ENCODE peak calls at places on chromosome 17, in six cellular contexts. One of them, this sample, is unnamed.

GRCh38 chr17:19464033-19465026 is 53.3 kb downstream of the RNF112 start:
- DNase-seq in epithelial cell of esophagus: no peak
- DNase-seq in kidney epithelial cell: no peak
- DNase-seq in bronchial epithelial cell: no peak
- DNase-seq in stomach: peak
- DNase-seq in fibroblast of pulmonary artery: no peak
- DNase-seq in this sample: no peak

GRCh38 chr17:67281736-67282135 is 36.7 kb upstream of the HELZ start:
- DNase-seq in epithelial cell of esophagus: peak
- DNase-seq in kidney epithelial cell: no peak
- DNase-seq in bronchial epithelial cell: peak
- DNase-seq in stomach: no peak
- DNase-seq in fibroblast of pulmonary artery: no peak
- DNase-seq in this sample: no peak

GRCh38 chr17:29384901-29385300 is 5.3 kb upstream of the TAOK1 start:
- DNase-seq in epithelial cell of esophagus: peak
- DNase-seq in kidney epithelial cell: no peak
- DNase-seq in bronchial epithelial cell: peak
- DNase-seq in stomach: no peak
- DNase-seq in fibroblast of pulmonary artery: no peak
- DNase-seq in this sample: no peak

GRCh38 chr17:82813299-82814051 is 26.3 kb downstream of the ZNF750 start:
- DNase-seq in epithelial cell of esophagus: no peak
- DNase-seq in kidney epithelial cell: no peak
- DNase-seq in bronchial epithelial cell: no peak
- DNase-seq in stomach: no peak
- DNase-seq in fibroblast of pulmonary artery: no peak
- DNase-seq in this sample: no peak

GRCh38 chr17:74785096-74785980 is 9.2 kb upstream of the NAT9 start:
- DNase-seq in epithelial cell of esophagus: peak
- DNase-seq in kidney epithelial cell: no peak
- DNase-seq in bronchial epithelial cell: peak
- DNase-seq in stomach: no peak
- DNase-seq in fibroblast of pulmonary artery: no peak
- DNase-seq in this sample: no peak

GRCh38 chr17:69961488-69962145 is 113.4 kb upstream of the KCNJ16 start:
- DNase-seq in epithelial cell of esophagus: peak
- DNase-seq in kidney epithelial cell: no peak
- DNase-seq in bronchial epithelial cell: no peak
- DNase-seq in stomach: peak
- DNase-seq in fibroblast of pulmonary artery: no peak
- DNase-seq in this sample: no peak

GRCh38 chr17:78559749-78560368 is 17.3 kb downstream of the DNAH17 start:
- DNase-seq in epithelial cell of esophagus: no peak
- DNase-seq in kidney epithelial cell: no peak
- DNase-seq in bronchial epithelial cell: no peak
- DNase-seq in stomach: no peak
- DNase-seq in fibroblast of pulmonary artery: no peak
- DNase-seq in this sample: no peak

GRCh38 chr17:19399750-19400450 is 11.1 kb upstream of the RNF112 start:
- DNase-seq in epithelial cell of esophagus: no peak
- DNase-seq in kidney epithelial cell: no peak
- DNase-seq in bronchial epithelial cell: no peak
- DNase-seq in stomach: no peak
- DNase-seq in fibroblast of pulmonary artery: no peak
- DNase-seq in this sample: no peak

GRCh38 chr17:12979826-12980500 is 37.9 kb downstream of the ELAC2 start:
- DNase-seq in epithelial cell of esophagus: no peak
- DNase-seq in kidney epithelial cell: no peak
- DNase-seq in bronchial epithelial cell: no peak
- DNase-seq in stomach: no peak
- DNase-seq in fibroblast of pulmonary artery: no peak
- DNase-seq in this sample: no peak

GRCh38 chr17:75099881-75100595 is 9.7 kb upstream of the ARMC7 start:
- DNase-seq in epithelial cell of esophagus: no peak
- DNase-seq in kidney epithelial cell: no peak
- DNase-seq in bronchial epithelial cell: no peak
- DNase-seq in stomach: no peak
- DNase-seq in fibroblast of pulmonary artery: no peak
- DNase-seq in this sample: no peak

GRCh38 chr17:73643012-73643845 is 1.0 kb downstream of the SDK2 start:
- DNase-seq in epithelial cell of esophagus: peak
- DNase-seq in kidney epithelial cell: no peak
- DNase-seq in bronchial epithelial cell: peak
- DNase-seq in stomach: peak
- DNase-seq in fibroblast of pulmonary artery: no peak
- DNase-seq in this sample: no peak

GRCh38 chr17:59004338-59005111 is 102.2 kb downstream of the TRIM37 start:
- DNase-seq in epithelial cell of esophagus: peak
- DNase-seq in kidney epithelial cell: no peak
- DNase-seq in bronchial epithelial cell: peak
- DNase-seq in stomach: peak
- DNase-seq in fibroblast of pulmonary artery: peak
- DNase-seq in this sample: peak

GRCh38 chr17:37607637-37608368 is 1.4 kb downstream of the SYNRG start:
- DNase-seq in epithelial cell of esophagus: no peak
- DNase-seq in kidney epithelial cell: no peak
- DNase-seq in bronchial epithelial cell: no peak
- DNase-seq in stomach: no peak
- DNase-seq in fibroblast of pulmonary artery: no peak
- DNase-seq in this sample: peak

GRCh38 chr17:81130385-81131288 is 34.7 kb upstream of the PVALEF start:
- DNase-seq in epithelial cell of esophagus: no peak
- DNase-seq in kidney epithelial cell: no peak
- DNase-seq in bronchial epithelial cell: no peak
- DNase-seq in stomach: no peak
- DNase-seq in fibroblast of pulmonary artery: no peak
- DNase-seq in this sample: no peak

GRCh38 chr17:55327225-55328088 is 62.7 kb downstream of the HLF start:
- DNase-seq in epithelial cell of esophagus: peak
- DNase-seq in kidney epithelial cell: no peak
- DNase-seq in bronchial epithelial cell: peak
- DNase-seq in stomach: no peak
- DNase-seq in fibroblast of pulmonary artery: no peak
- DNase-seq in this sample: no peak

GRCh38 chr17:10772425-10773380 is 31.2 kb downstream of the TMEM238L start:
- DNase-seq in epithelial cell of esophagus: no peak
- DNase-seq in kidney epithelial cell: no peak
- DNase-seq in bronchial epithelial cell: no peak
- DNase-seq in stomach: peak
- DNase-seq in fibroblast of pulmonary artery: peak
- DNase-seq in this sample: no peak

GRCh38 chr17:33945641-33946546 is 309.2 kb upstream of the CCL2 start:
- DNase-seq in epithelial cell of esophagus: no peak
- DNase-seq in kidney epithelial cell: no peak
- DNase-seq in bronchial epithelial cell: no peak
- DNase-seq in stomach: no peak
- DNase-seq in fibroblast of pulmonary artery: no peak
- DNase-seq in this sample: no peak

GRCh38 chr17:43907425-43907981 is at the start of gene MPP2:
- DNase-seq in epithelial cell of esophagus: peak
- DNase-seq in kidney epithelial cell: no peak
- DNase-seq in bronchial epithelial cell: peak
- DNase-seq in stomach: peak
- DNase-seq in fibroblast of pulmonary artery: peak
- DNase-seq in this sample: no peak

GRCh38 chr17:31699281-31699680 is 159.8 kb downstream of the COPRS start:
- DNase-seq in epithelial cell of esophagus: peak
- DNase-seq in kidney epithelial cell: no peak
- DNase-seq in bronchial epithelial cell: no peak
- DNase-seq in stomach: no peak
- DNase-seq in fibroblast of pulmonary artery: no peak
- DNase-seq in this sample: no peak

GRCh38 chr17:75064867-75065561 is 18.0 kb downstream of the KCTD2 start:
- DNase-seq in epithelial cell of esophagus: no peak
- DNase-seq in kidney epithelial cell: no peak
- DNase-seq in bronchial epithelial cell: no peak
- DNase-seq in stomach: no peak
- DNase-seq in fibroblast of pulmonary artery: no peak
- DNase-seq in this sample: no peak

GRCh38 chr17:75574404-75575093 is 13.1 kb upstream of the MYO15B start:
- DNase-seq in epithelial cell of esophagus: no peak
- DNase-seq in kidney epithelial cell: no peak
- DNase-seq in bronchial epithelial cell: no peak
- DNase-seq in stomach: no peak
- DNase-seq in fibroblast of pulmonary artery: no peak
- DNase-seq in this sample: no peak

GRCh38 chr17:39607851-39608130 is at the start of gene NEUROD2:
- DNase-seq in epithelial cell of esophagus: no peak
- DNase-seq in kidney epithelial cell: no peak
- DNase-seq in bronchial epithelial cell: no peak
- DNase-seq in stomach: no peak
- DNase-seq in fibroblast of pulmonary artery: no peak
- DNase-seq in this sample: no peak

GRCh38 chr17:8164815-8165131 is 2.0 kb upstream of the VAMP2 start:
- DNase-seq in epithelial cell of esophagus: no peak
- DNase-seq in kidney epithelial cell: no peak
- DNase-seq in bronchial epithelial cell: no peak
- DNase-seq in stomach: no peak
- DNase-seq in fibroblast of pulmonary artery: no peak
- DNase-seq in this sample: no peak
- H3K4me3 ChIP-seq in epithelial cell of esophagus: no peak
- H3K4me3 ChIP-seq in kidney epithelial cell: no peak
- H3K4me3 ChIP-seq in bronchial epithelial cell: no peak
- H3K4me3 ChIP-seq in stomach: no peak
- H3K4me3 ChIP-seq in fibroblast of pulmonary artery: no peak
- H3K4me3 ChIP-seq in this sample: no peak

GRCh38 chr17:48468299-48468698 is 38.3 kb upstream of the SKAP1 start:
- DNase-seq in epithelial cell of esophagus: no peak
- DNase-seq in kidney epithelial cell: no peak
- DNase-seq in bronchial epithelial cell: no peak
- DNase-seq in stomach: no peak
- DNase-seq in fibroblast of pulmonary artery: no peak
- DNase-seq in this sample: no peak

GRCh38 chr17:48471807-48472484 is 41.9 kb upstream of the SKAP1 start:
- DNase-seq in epithelial cell of esophagus: no peak
- DNase-seq in kidney epithelial cell: no peak
- DNase-seq in bronchial epithelial cell: no peak
- DNase-seq in stomach: no peak
- DNase-seq in fibroblast of pulmonary artery: no peak
- DNase-seq in this sample: no peak

GRCh38 chr17:48469227-48469626 is 39.2 kb upstream of the SKAP1 start:
- DNase-seq in epithelial cell of esophagus: no peak
- DNase-seq in kidney epithelial cell: no peak
- DNase-seq in bronchial epithelial cell: no peak
- DNase-seq in stomach: no peak
- DNase-seq in fibroblast of pulmonary artery: no peak
- DNase-seq in this sample: no peak

GRCh38 chr17:48472485-48473281 is 42.7 kb upstream of the SKAP1 start:
- DNase-seq in epithelial cell of esophagus: peak
- DNase-seq in kidney epithelial cell: peak
- DNase-seq in bronchial epithelial cell: peak
- DNase-seq in stomach: no peak
- DNase-seq in fibroblast of pulmonary artery: peak
- DNase-seq in this sample: no peak

DNA sequence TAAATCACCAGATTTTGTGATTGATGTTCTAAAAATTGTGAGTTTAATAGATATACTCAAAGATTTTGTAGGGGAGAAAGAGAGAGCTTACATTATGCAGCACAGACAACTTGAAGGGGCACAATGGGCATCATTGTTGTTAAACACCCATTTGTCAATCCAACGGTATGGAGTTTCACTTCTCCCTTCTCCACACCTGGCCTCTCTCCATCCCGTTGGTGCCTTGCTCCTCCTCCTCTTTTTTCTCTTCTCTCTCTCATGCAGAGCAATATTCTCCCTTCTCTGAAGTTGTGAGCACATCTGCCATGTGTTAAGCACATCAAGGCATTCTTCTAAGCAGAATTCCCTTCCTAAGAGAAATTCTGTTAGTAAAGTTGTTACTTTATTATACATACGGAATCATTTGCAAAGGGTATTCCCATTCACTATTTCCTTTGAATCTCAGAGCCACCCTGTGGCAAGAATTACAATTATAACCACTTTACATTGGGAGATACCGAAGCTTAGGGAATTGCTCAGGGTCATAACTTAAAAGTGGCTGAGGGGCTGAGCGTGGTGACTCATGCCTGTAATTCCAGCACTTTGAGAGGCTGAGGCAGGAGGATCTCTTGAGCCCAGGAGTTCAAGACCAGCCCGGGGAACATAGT is 40.5 kb upstream of the SKAP1 start:
- DNase-seq in epithelial cell of esophagus: no peak
- DNase-seq in kidney epithelial cell: no peak
- DNase-seq in bronchial epithelial cell: no peak
- DNase-seq in stomach: no peak
- DNase-seq in fibroblast of pulmonary artery: peak
- DNase-seq in this sample: no peak
- TF ChIP-seq CTCF in epithelial cell of esophagus: no peak
- TF ChIP-seq CTCF in kidney epithelial cell: no peak
- TF ChIP-seq CTCF in bronchial epithelial cell: no peak
- TF ChIP-seq CTCF in stomach: no peak
- TF ChIP-seq CTCF in fibroblast of pulmonary artery: peak
- TF ChIP-seq CTCF in this sample: no peak

DNA sequence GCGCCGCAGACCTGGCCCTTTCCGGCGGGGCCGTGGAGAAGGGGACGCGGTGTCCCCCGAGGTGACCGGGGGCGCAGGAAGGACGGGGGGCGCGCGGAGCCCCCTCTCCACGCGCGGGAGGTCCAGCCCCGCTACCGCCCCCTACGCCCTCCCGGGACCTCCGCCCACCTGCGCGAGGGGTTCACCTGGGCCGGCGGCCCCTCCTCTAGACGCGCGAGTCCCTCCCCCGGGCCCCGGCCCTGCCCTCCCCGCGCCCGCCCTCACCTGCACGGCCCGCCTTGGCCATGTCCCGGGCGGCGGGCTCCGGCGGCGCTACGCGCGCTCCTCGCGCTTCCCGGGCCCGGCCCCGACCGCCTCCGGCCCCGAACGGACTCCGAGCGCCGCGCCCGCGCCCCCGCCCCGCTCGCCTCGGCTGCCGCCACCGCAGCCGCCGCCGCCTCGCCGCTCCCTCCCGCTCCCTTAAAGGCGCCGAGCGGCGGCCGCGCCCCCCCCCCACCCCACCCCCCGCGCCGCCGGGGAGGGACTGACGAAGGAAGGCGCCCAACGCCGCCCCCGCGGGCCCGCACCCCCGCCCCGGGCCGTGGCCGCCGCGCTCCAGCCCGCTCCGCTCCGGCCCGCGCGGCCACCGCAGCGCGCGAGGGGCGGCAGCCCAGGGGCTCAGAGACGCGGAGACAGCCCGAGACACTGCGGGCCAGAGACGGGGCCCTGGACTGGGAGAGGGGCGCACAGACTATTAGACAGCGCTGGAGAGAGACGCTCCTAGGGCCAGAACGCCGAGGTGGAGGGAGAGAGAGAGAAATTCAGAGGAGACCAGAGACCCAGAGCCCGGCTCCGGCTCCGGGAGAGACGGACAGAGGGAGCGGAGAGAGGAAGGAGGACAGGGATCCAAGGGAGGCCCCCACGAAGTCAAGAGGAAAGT is at the start of gene PITPNM3:
- DNase-seq in epithelial cell of esophagus: peak
- DNase-seq in kidney epithelial cell: no peak
- DNase-seq in bronchial epithelial cell: no peak
- DNase-seq in stomach: peak
- DNase-seq in fibroblast of pulmonary artery: no peak
- DNase-seq in this sample: no peak
- H3K4me3 ChIP-seq in epithelial cell of esophagus: peak
- H3K4me3 ChIP-seq in kidney epithelial cell: peak
- H3K4me3 ChIP-seq in bronchial epithelial cell: peak
- H3K4me3 ChIP-seq in stomach: peak
- H3K4me3 ChIP-seq in fibroblast of pulmonary artery: peak
- H3K4me3 ChIP-seq in this sample: no peak

GRCh38 chr17:50050431-50051032 is 5.4 kb upstream of the ITGA3 start:
- DNase-seq in epithelial cell of esophagus: no peak
- DNase-seq in kidney epithelial cell: no peak
- DNase-seq in bronchial epithelial cell: no peak
- DNase-seq in stomach: no peak
- DNase-seq in fibroblast of pulmonary artery: no peak
- DNase-seq in this sample: no peak
- TF ChIP-seq CTCF in epithelial cell of esophagus: peak
- TF ChIP-seq CTCF in kidney epithelial cell: no peak
- TF ChIP-seq CTCF in bronchial epithelial cell: peak
- TF ChIP-seq CTCF in stomach: no peak
- TF ChIP-seq CTCF in fibroblast of pulmonary artery: no peak
- TF ChIP-seq CTCF in this sample: no peak

This sample was measured in GM12864.